ENCODE peak calls at places on chromosomes 5 and 9, in four cellular contexts. T, Z, J and Q are unnamed samples.
A peak's percentile ranks its signal among the peaks of the same experiment; 100 is the strongest.

GRCh38 chr9:83116026-83116425 is 53.1 kb upstream of the RASEF start:
- DNase-seq in T (no peak), Z (no peak), J (no peak), Q (no peak)

GRCh38 chr5:10452768-10453331 is 11.2 kb downstream of the ROPN1L start:
- DNase-seq in T (no peak), Z (peak; percentile 72), J (peak; percentile 84), Q (peak; percentile 85)

GRCh38 chr5:172106511-172107356 is 81.3 kb downstream of the STK10 start:
- DNase-seq in T (peak; percentile 78), Z (peak; percentile 48), J (peak; percentile 68), Q (peak; percentile 69)

GRCh38 chr9:91220021-91220420 is 141.7 kb downstream of the AUH start:
- DNase-seq in T (no peak), Z (no peak), J (no peak), Q (no peak)

GRCh38 chr9:2849943-2850342 is 6.0 kb upstream of the PUM3 start:
- DNase-seq in T (no peak), Z (no peak), J (no peak), Q (no peak)

GRCh38 chr9:91411096-91411771 is 12.4 kb downstream of the NFIL3 start:
- DNase-seq in T (no peak), Z (no peak), J (no peak), Q (no peak)

GRCh38 chr5:21806271-21806670 is 1046.9 kb downstream of the CDH12 start:
- DNase-seq in T (no peak), Z (no peak), J (no peak), Q (no peak)

GRCh38 chr5:103347729-103348128 is 89.2 kb downstream of the MACIR start:
- DNase-seq in T (no peak), Z (no peak), J (no peak), Q (peak; percentile 68)

GRCh38 chr5:35938518-35939227 is at the start of gene CAPSL:
- DNase-seq in T (peak; percentile 84), Z (peak; percentile 8), J (peak; percentile 27), Q (peak; percentile 14)

GRCh38 chr9:34988218-34989055 is 1.1 kb upstream of the DNAJB5 start:
- DNase-seq in T (peak; percentile 58), Z (no peak), J (peak; percentile 30), Q (no peak)

GRCh38 chr9:76115396-76115795 is 224.9 kb downstream of the PCSK5 start:
- DNase-seq in T (no peak), Z (no peak), J (no peak), Q (no peak)

GRCh38 chr9:15277400-15278137 is 29.4 kb downstream of the TTC39B start:
- DNase-seq in T (no peak), Z (peak; percentile 4), J (peak; percentile 31), Q (peak; percentile 64)

GRCh38 chr5:110965773-110966581 is 105.5 kb upstream of the TSLP start:
- DNase-seq in T (no peak), Z (no peak), J (no peak), Q (no peak)

GRCh38 chr9:1048853-1049252 is 1.3 kb upstream of the DMRT2 start:
- DNase-seq in T (no peak), Z (no peak), J (no peak), Q (no peak)

GRCh38 chr5:13664377-13664776 is 280.1 kb downstream of the DNAH5 start:
- DNase-seq in T (no peak), Z (no peak), J (peak; percentile 21), Q (no peak)

GRCh38 chr5:36836831-36837230 is 39.7 kb upstream of the NIPBL start:
- DNase-seq in T (no peak), Z (no peak), J (no peak), Q (peak; percentile 57)